ENCODE peak calls at places on chromosomes 6 and 20, in five cellular contexts. J, U, C, F and M are unnamed samples.

GRCh38 chr6:52162940-52163908 is 23.0 kb upstream of the IL17A start:
- DNase-seq in U (no peak), J (no peak), F (peak; percentile 7), C (no peak), M (no peak)

GRCh38 chr20:953742-954141 is 37.6 kb upstream of the ANGPT4 start:
- DNase-seq in F (no peak), C (no peak), J (no peak), U (no peak), M (no peak)

GRCh38 chr20:54556406-54556805 is 81.0 kb downstream of the DOK5 start:
- DNase-seq in F (no peak), J (no peak), U (no peak), C (no peak), M (no peak)

GRCh38 chr6:75296811-75297779 is 12.5 kb upstream of the TMEM30A start:
- DNase-seq in F (peak; percentile 16), U (no peak), J (no peak), C (peak; percentile 49), M (peak; percentile 61)

GRCh38 chr6:112225691-112226090 is 28.7 kb downstream of the LAMA4 start:
- DNase-seq in F (no peak), J (no peak), U (no peak), C (no peak), M (no peak)

GRCh38 chr20:53346266-53346665 is 247.4 kb downstream of the ZNF217 start:
- DNase-seq in F (no peak), J (no peak), C (no peak), U (no peak), M (no peak)

GRCh38 chr20:46348231-46348803 is 40.0 kb upstream of the CDH22 start:
- DNase-seq in F (no peak), C (no peak), J (no peak), U (no peak), M (no peak)

GRCh38 chr6:20402181-20403079 is 751 bp downstream of the E2F3 start:
- DNase-seq in U (no peak), C (no peak), F (no peak), J (peak; percentile 25), M (no peak)

GRCh38 chr6:146339716-146340115 is 203.9 kb upstream of the RAB32 start:
- DNase-seq in F (no peak), J (no peak), U (no peak), C (no peak), M (peak; percentile 36)

GRCh38 chr6:161169060-161169459 is 104.8 kb downstream of the AGPAT4 start:
- DNase-seq in J (no peak), C (no peak), U (no peak), F (no peak), M (no peak)

GRCh38 chr6:21915707-21916399 is 322.3 kb downstream of the SOX4 start:
- DNase-seq in F (no peak), U (no peak), C (no peak), J (no peak), M (peak; percentile 12)

GRCh38 chr20:64158346-64159285 is 5.6 kb upstream of the MYT1 start:
- DNase-seq in F (no peak), C (no peak), U (no peak), J (no peak), M (no peak)

GRCh38 chr6:37182736-37183590 is 13.0 kb downstream of the PIM1 start:
- DNase-seq in F (no peak), U (peak; percentile 73), J (no peak), C (no peak), M (no peak)

GRCh38 chr6:18118330-18118729 is 4.1 kb downstream of the NHLRC1 start:
- DNase-seq in F (no peak), U (no peak), J (no peak), C (no peak), M (no peak)

GRCh38 chr20:57810511-57811372 is 100.9 kb upstream of the PMEPA1 start:
- DNase-seq in F (no peak), U (no peak), J (no peak), C (no peak), M (no peak)

GRCh38 chr20:38106461-38106860 is 58.6 kb downstream of the TGM2 start:
- DNase-seq in J (no peak), C (no peak), U (no peak), F (no peak), M (no peak)